ENCODE peak calls at places on chromosomes 11 and 22, in four cellular contexts. S is right lobe of liver, G is ascending aorta, P is endothelial cell. X is an unnamed sample.

GRCh38 chr11:124970925-124971324 is 16.9 kb downstream of the CCDC15 start:
- DNase-seq in S (no peak), G (no peak), P (no peak), X (no peak)

GRCh38 chr11:72391638-72392423 is 42.5 kb downstream of the CLPB start:
- DNase-seq in S (no peak), G (no peak), P (no peak), X (no peak)

GRCh38 chr11:116467809-116468208 is 305.0 kb downstream of the BUD13 start:
- DNase-seq in S (no peak), G (no peak), P (no peak), X (no peak)

GRCh38 chr11:68127791-68128681 is 6.8 kb upstream of the CHKA start:
- DNase-seq in S (peak), G (no peak), P (peak), X (peak)

GRCh38 chr11:120343429-120343828 is 7.2 kb downstream of the ARHGEF12 start:
- DNase-seq in S (no peak), G (no peak), P (no peak), X (no peak)

GRCh38 chr11:416757-417621 is 2.2 kb upstream of the SIGIRR start:
- DNase-seq in S (peak), G (peak), P (no peak), X (no peak)

GRCh38 chr22:25564320-25564978 is at the start of gene GRK3:
- DNase-seq in S (peak), G (no peak), P (peak), X (peak)

GRCh38 chr11:2563216-2564007 is 118.6 kb downstream of the KCNQ1 start:
- DNase-seq in S (peak), G (no peak), P (no peak), X (no peak)

GRCh38 chr11:80227915-80228314 is 787.1 kb upstream of the TENM4 start:
- DNase-seq in S (no peak), G (no peak), P (no peak), X (no peak)

GRCh38 chr22:49261616-49262015 is 566.1 kb downstream of the BRD1 start:
- DNase-seq in S (no peak), G (no peak), P (no peak), X (no peak)

GRCh38 chr22:45628508-45628907 is 43.1 kb upstream of the ATXN10 start:
- DNase-seq in S (no peak), G (no peak), P (no peak), X (no peak)

GRCh38 chr11:41286751-41287150 is 172.7 kb downstream of the LRRC4C start:
- DNase-seq in S (no peak), G (no peak), P (no peak), X (no peak)

GRCh38 chr11:20444537-20444936 is 57.0 kb downstream of the PRMT3 start:
- DNase-seq in S (no peak), G (no peak), P (no peak), X (no peak)

GRCh38 chr11:5123802-5124521 is 14.2 kb downstream of the OR52A5 start:
- DNase-seq in S (peak), G (no peak), P (peak), X (no peak)

GRCh38 chr11:57711414-57712255 is at the start of gene MED19:
- DNase-seq in S (peak), G (no peak), P (peak), X (peak)

GRCh38 chr11:79219186-79220045 is 221.4 kb downstream of the TENM4 start:
- DNase-seq in S (no peak), G (no peak), P (no peak), X (no peak)

GRCh38 chr22:19714320-19715252 is at the start of gene SEPTIN5:
- DNase-seq in S (no peak), G (no peak), P (no peak), X (no peak)

GRCh38 chr11:134425413-134425812 is 13.4 kb upstream of the B3GAT1 start:
- DNase-seq in S (no peak), G (no peak), P (no peak), X (no peak)

GRCh38 chr11:119371067-119371601 is 10.4 kb downstream of the USP2 start:
- DNase-seq in S (no peak), G (no peak), P (no peak), X (peak)

GRCh38 chr11:74011360-74012071 is 2.6 kb upstream of the UCP3 start:
- DNase-seq in S (no peak), G (no peak), P (no peak), X (no peak)

DNA sequence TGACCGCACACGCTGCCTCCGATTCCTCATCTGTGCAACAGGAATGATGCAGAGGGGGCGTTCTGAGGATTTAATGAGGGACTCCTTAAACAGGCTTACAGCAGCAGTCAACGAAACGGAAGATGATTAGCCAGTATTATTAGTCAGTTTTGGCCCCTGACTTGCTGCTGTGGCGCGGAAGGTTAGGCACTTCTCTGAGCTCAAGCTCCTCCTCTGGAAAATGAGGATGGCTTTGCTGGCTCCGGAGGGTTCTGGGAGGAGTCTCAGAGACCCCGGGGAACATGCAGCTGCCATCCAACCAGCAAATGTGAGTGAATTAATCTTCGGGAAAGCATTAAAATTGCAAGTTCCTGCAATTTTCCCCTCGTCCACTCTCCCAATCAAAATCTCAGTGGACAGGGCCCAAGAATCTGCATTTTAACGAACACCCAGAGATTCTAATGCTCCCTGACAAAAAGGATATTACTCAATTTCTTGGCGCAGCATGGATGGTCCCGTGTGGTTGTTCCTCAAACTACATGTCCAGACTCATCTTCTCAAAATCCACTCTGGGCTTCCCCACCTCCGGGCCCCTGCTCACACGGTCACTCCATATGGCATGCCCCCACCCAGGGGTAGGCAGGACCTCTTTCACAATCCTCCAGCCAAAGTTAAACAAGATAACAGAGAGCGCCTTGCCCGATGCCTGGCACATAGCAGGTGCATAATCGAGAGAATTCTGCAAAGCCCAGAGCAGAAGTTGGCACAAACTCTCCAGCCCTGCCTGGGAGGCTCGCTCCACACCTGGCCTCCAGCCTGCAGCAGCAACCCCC is 6.4 kb downstream of the ELFN2 start:
- DNase-seq in S (no peak), G (no peak), P (no peak), X (no peak)
- TF ChIP-seq CTCF in S (no peak), G (no peak), P (peak), X (no peak)

DNA sequence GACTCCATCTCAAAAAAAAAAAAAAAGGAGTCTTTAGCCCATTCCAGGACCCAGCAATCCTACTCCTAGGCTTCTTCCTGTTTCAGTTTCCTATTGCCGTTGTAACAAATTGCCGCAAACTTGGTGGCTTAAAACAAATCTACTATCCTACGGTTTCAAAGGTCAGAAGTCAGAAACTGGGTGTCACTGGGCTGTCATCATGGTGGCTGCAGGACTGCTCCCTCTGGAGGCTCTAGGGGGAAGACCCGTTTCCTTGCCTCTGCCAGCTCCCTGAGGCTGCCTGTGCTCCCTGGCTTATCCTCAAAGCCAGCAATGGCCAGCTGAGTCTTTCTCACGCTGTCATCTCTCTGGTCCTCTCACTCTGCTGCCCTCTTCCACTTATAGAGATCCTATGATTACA is 8.7 kb upstream of the DAGLA start:
- DNase-seq in S (no peak), G (no peak), P (peak), X (no peak)
- TF ChIP-seq CTCF in S (peak), G (no peak), P (peak), X (no peak)

DNA sequence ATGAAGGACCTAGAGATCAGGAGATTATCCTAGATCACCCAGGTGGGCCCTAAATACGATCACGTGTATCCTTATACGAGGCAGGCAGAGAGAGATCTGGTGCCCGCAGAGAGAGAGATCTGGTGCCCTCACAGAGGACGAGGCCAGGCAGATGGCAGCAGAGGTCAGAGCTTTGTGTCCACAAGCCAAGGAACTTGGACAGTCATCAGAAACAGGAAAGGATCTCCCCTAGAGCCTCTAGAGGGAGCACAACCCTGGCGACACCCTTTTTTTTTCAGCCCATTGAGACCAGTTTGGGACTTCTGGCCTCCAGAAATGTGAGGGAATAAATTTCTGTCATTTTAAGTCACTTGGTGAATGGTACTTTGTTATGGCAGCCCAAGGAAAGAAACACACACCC is 25.5 kb upstream of the TIMP3 start:
- DNase-seq in S (peak), G (no peak), P (no peak), X (no peak)
- TF ChIP-seq CTCF in S (peak), G (no peak), P (no peak), X (no peak)

GRCh38 chr11:69950120-69950519 is 128.0 kb upstream of the ANO1 start:
- DNase-seq in S (peak), G (no peak), P (peak), X (no peak)
- TF ChIP-seq CTCF in S (peak), G (peak), P (peak), X (peak)

GRCh38 chr11:99162819-99163218 is 142.1 kb downstream of the CNTN5 start:
- DNase-seq in S (no peak), G (no peak), P (no peak), X (no peak)

GRCh38 chr11:99160447-99160846 is 139.7 kb downstream of the CNTN5 start:
- DNase-seq in S (no peak), G (no peak), P (no peak), X (no peak)
- TF ChIP-seq CTCF in S (no peak), G (no peak), P (no peak), X (no peak)

DNA sequence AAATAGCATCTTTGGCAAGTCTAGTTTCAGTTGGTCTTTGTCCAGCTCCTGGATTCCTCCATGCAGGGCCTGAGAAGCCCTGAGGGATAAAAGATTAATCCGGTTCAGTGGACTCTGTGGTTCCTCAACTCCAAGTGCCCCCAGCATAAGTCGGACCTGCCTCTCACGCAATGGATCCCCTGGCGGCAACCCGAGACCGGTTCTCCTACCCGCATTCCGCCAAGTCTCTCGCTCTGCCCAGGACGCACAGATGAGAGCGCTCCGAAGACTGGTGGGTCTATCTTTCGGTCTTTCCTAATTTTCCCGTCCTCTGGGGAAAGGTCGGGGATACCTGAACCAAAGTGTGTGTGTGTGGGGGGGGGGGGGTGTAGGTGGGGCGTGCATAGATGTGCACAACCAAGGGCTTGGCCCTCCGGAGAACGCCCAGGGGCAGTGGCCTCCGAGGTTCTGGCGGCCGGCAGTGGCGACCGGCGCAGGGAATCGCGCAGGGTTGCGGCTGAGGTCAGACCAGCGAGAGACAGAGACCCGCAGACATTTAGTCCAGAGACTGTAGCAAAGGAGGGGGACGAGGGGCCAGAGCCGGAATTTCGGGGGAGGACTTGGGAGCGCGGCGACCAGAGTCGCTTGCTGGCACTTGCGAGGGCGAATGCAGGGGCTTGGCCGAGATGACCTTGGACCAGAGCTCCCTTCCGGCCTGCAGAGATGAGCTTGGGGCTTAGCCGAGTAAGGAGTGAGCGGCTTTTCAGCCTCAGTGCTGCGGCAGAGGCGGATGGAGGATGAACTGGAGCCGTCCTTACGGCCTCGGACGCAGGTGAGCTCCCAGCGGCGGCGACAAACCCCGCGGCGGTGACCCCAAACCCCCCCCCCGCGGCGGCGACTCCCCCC is 712 bp upstream of the SLC2A11 start:
- DNase-seq in S (peak), G (no peak), P (peak), X (peak)
- TF ChIP-seq CTCF in S (no peak), G (peak), P (no peak), X (no peak)

DNA sequence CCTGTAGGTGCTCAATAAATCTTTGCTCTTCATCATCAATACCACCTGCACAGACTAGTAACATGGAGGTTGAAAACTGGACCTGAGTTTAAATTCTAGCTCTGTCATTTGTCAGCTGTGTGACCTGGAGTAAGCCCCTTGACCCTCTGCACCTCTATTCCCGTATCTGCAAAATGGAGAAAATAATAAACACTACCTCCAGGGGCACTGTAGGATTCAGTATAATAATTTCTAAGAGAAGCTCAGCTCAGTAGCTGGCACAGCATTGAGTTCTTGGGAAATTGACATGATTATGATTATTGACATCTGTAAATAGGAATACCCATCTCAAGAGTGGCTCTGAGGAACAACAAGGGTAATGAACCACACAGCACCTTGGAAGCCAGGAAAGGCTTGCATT is 78.4 kb downstream of the MN1 start:
- DNase-seq in S (no peak), G (no peak), P (no peak), X (no peak)
- TF ChIP-seq CTCF in S (no peak), G (peak), P (no peak), X (no peak)

GRCh38 chr11:64090811-64091516 is 55.2 kb downstream of the FLRT1 start:
- DNase-seq in S (no peak), G (no peak), P (no peak), X (no peak)
- TF ChIP-seq CTCF in S (no peak), G (no peak), P (no peak), X (no peak)

GRCh38 chr22:32395107-32395506 is 16.9 kb downstream of the RTCB start:
- DNase-seq in S (no peak), G (no peak), P (no peak), X (no peak)

GRCh38 chr22:32385681-32386080 is 26.4 kb downstream of the RTCB start:
- DNase-seq in S (no peak), G (no peak), P (no peak), X (no peak)

DNA sequence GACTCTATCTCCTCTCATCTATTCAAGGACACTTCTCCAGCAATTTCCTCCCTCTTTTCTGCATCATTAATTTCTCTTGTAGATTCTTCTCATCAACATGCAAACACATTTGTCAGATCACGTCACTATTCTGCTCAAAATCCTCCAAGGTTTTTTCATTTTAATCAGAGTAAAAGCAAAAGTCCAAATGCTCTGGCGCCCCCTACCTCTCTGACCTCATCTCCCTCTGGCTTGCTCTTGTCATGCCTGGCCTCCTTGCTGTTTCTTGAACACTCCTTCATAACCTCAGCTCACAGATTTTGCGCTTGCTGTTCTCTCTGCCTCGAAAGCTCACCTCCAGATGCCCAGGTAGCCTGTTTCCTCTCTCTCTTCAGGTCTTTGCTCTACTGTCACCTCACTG is 22.4 kb downstream of the RTCB start:
- DNase-seq in S (no peak), G (no peak), P (peak), X (no peak)
- TF ChIP-seq CTCF in S (peak), G (peak), P (peak), X (no peak)

X was measured in breast epithelium.